ENCODE peak calls at places on chromosomes 11 and 22, in nine cellular contexts. One of them, this sample, is unnamed.
A peak's percentile ranks its signal among the peaks of the same experiment; 100 is the strongest.

GRCh38 chr11:45847908-45848316 is 637 bp downstream of the CRY2 start:
- DNase-seq in heart left ventricle: peak; percentile 65
- DNase-seq in stomach: peak; percentile 66
- DNase-seq in body of pancreas: peak; percentile 67
- DNase-seq in tibial nerve: no peak
- DNase-seq in prostate gland: peak; percentile 46
- DNase-seq in endothelial cell of umbilical vein: peak; percentile 68
- DNase-seq in spleen: peak; percentile 84
- DNase-seq in suprapubic skin: peak; percentile 88
- DNase-seq in this sample: no peak

GRCh38 chr22:39148727-39149535 is 3.5 kb downstream of the CBX7 start:
- DNase-seq in stomach: peak; percentile 47
- DNase-seq in body of pancreas: peak; percentile 65
- DNase-seq in heart left ventricle: peak; percentile 53
- DNase-seq in spleen: peak; percentile 88
- DNase-seq in endothelial cell of umbilical vein: peak; percentile 42
- DNase-seq in prostate gland: no peak
- DNase-seq in suprapubic skin: peak; percentile 70
- DNase-seq in tibial nerve: peak; percentile 80
- DNase-seq in this sample: peak; percentile 87

GRCh38 chr11:76224461-76225121 is 18.3 kb upstream of the WNT11 start:
- DNase-seq in tibial nerve: no peak
- DNase-seq in spleen: no peak
- DNase-seq in endothelial cell of umbilical vein: no peak
- DNase-seq in prostate gland: no peak
- DNase-seq in stomach: no peak
- DNase-seq in body of pancreas: no peak
- DNase-seq in heart left ventricle: no peak
- DNase-seq in suprapubic skin: no peak
- DNase-seq in this sample: no peak

GRCh38 chr11:47071871-47072270 is 104.8 kb downstream of the ARFGAP2 start:
- DNase-seq in suprapubic skin: no peak
- DNase-seq in body of pancreas: no peak
- DNase-seq in tibial nerve: peak; percentile 29
- DNase-seq in stomach: no peak
- DNase-seq in spleen: no peak
- DNase-seq in prostate gland: no peak
- DNase-seq in heart left ventricle: no peak
- DNase-seq in endothelial cell of umbilical vein: no peak
- DNase-seq in this sample: no peak

GRCh38 chr11:78022397-78023396 is at the start of gene KCTD14:
- DNase-seq in spleen: no peak
- DNase-seq in prostate gland: peak; percentile 37
- DNase-seq in endothelial cell of umbilical vein: no peak
- DNase-seq in heart left ventricle: peak; percentile 33
- DNase-seq in suprapubic skin: no peak
- DNase-seq in stomach: peak; percentile 75
- DNase-seq in body of pancreas: peak; percentile 82
- DNase-seq in tibial nerve: no peak
- DNase-seq in this sample: no peak

GRCh38 chr11:115653926-115654325 is 149.7 kb upstream of the CADM1 start:
- DNase-seq in tibial nerve: no peak
- DNase-seq in body of pancreas: no peak
- DNase-seq in stomach: no peak
- DNase-seq in heart left ventricle: peak; percentile 6
- DNase-seq in suprapubic skin: no peak
- DNase-seq in endothelial cell of umbilical vein: no peak
- DNase-seq in prostate gland: peak; percentile 88
- DNase-seq in spleen: no peak
- DNase-seq in this sample: no peak

GRCh38 chr11:24794064-24794463 is 297.2 kb downstream of the LUZP2 start:
- DNase-seq in stomach: no peak
- DNase-seq in heart left ventricle: no peak
- DNase-seq in tibial nerve: no peak
- DNase-seq in suprapubic skin: no peak
- DNase-seq in spleen: no peak
- DNase-seq in endothelial cell of umbilical vein: no peak
- DNase-seq in prostate gland: no peak
- DNase-seq in body of pancreas: no peak
- DNase-seq in this sample: no peak

GRCh38 chr11:19393119-19393518 is 152.4 kb upstream of the E2F8 start:
- DNase-seq in heart left ventricle: no peak
- DNase-seq in tibial nerve: no peak
- DNase-seq in prostate gland: no peak
- DNase-seq in stomach: no peak
- DNase-seq in suprapubic skin: no peak
- DNase-seq in endothelial cell of umbilical vein: no peak
- DNase-seq in spleen: no peak
- DNase-seq in body of pancreas: no peak
- DNase-seq in this sample: no peak

GRCh38 chr11:67119577-67120391 is 721 bp downstream of the KDM2A start:
- DNase-seq in body of pancreas: peak; percentile 18
- DNase-seq in tibial nerve: no peak
- DNase-seq in prostate gland: peak; percentile 17
- DNase-seq in suprapubic skin: peak; percentile 67
- DNase-seq in spleen: peak; percentile 84
- DNase-seq in endothelial cell of umbilical vein: peak; percentile 49
- DNase-seq in stomach: no peak
- DNase-seq in heart left ventricle: peak; percentile 33
- DNase-seq in this sample: no peak

GRCh38 chr11:37988031-37988430 is 1390.0 kb upstream of the RAG2 start:
- DNase-seq in body of pancreas: peak; percentile 3
- DNase-seq in heart left ventricle: no peak
- DNase-seq in suprapubic skin: no peak
- DNase-seq in endothelial cell of umbilical vein: peak; percentile 66
- DNase-seq in spleen: no peak
- DNase-seq in prostate gland: no peak
- DNase-seq in tibial nerve: no peak
- DNase-seq in stomach: no peak
- DNase-seq in this sample: no peak

GRCh38 chr22:43220625-43221380 is 33.9 kb upstream of the TTLL12 start:
- DNase-seq in spleen: no peak
- DNase-seq in tibial nerve: no peak
- DNase-seq in body of pancreas: no peak
- DNase-seq in prostate gland: no peak
- DNase-seq in endothelial cell of umbilical vein: no peak
- DNase-seq in heart left ventricle: no peak
- DNase-seq in stomach: no peak
- DNase-seq in suprapubic skin: no peak
- DNase-seq in this sample: no peak

GRCh38 chr11:42161886-42162285 is 702.4 kb upstream of the LRRC4C start:
- DNase-seq in tibial nerve: no peak
- DNase-seq in spleen: no peak
- DNase-seq in endothelial cell of umbilical vein: no peak
- DNase-seq in stomach: no peak
- DNase-seq in suprapubic skin: no peak
- DNase-seq in body of pancreas: no peak
- DNase-seq in heart left ventricle: no peak
- DNase-seq in prostate gland: no peak
- DNase-seq in this sample: no peak

GRCh38 chr11:5857590-5857989 is at the start of gene OR52E8:
- DNase-seq in spleen: no peak
- DNase-seq in endothelial cell of umbilical vein: no peak
- DNase-seq in tibial nerve: no peak
- DNase-seq in body of pancreas: no peak
- DNase-seq in suprapubic skin: no peak
- DNase-seq in heart left ventricle: no peak
- DNase-seq in prostate gland: no peak
- DNase-seq in stomach: no peak
- DNase-seq in this sample: no peak

GRCh38 chr11:9385288-9385902 is 943 bp downstream of the IPO7 start:
- DNase-seq in spleen: no peak
- DNase-seq in suprapubic skin: no peak
- DNase-seq in prostate gland: no peak
- DNase-seq in endothelial cell of umbilical vein: no peak
- DNase-seq in body of pancreas: peak; percentile 71
- DNase-seq in heart left ventricle: no peak
- DNase-seq in stomach: peak; percentile 59
- DNase-seq in tibial nerve: no peak
- DNase-seq in this sample: no peak

GRCh38 chr22:22870577-22871398 is 16.8 kb upstream of the IGLL5 start:
- DNase-seq in body of pancreas: no peak
- DNase-seq in endothelial cell of umbilical vein: no peak
- DNase-seq in prostate gland: no peak
- DNase-seq in tibial nerve: no peak
- DNase-seq in spleen: no peak
- DNase-seq in heart left ventricle: no peak
- DNase-seq in stomach: no peak
- DNase-seq in suprapubic skin: no peak
- DNase-seq in this sample: peak; percentile 28

GRCh38 chr11:67367014-67367835 is 6.2 kb downstream of the CLCF1 start:
- DNase-seq in stomach: no peak
- DNase-seq in suprapubic skin: no peak
- DNase-seq in endothelial cell of umbilical vein: no peak
- DNase-seq in prostate gland: no peak
- DNase-seq in body of pancreas: no peak
- DNase-seq in spleen: peak; percentile 85
- DNase-seq in tibial nerve: no peak
- DNase-seq in heart left ventricle: no peak
- DNase-seq in this sample: no peak

GRCh38 chr22:20853236-20853660 is 5.4 kb downstream of the PI4KA start:
- DNase-seq in prostate gland: no peak
- DNase-seq in suprapubic skin: no peak
- DNase-seq in stomach: no peak
- DNase-seq in tibial nerve: no peak
- DNase-seq in endothelial cell of umbilical vein: no peak
- DNase-seq in body of pancreas: no peak
- DNase-seq in heart left ventricle: no peak
- DNase-seq in spleen: no peak
- DNase-seq in this sample: no peak

GRCh38 chr11:68524681-68525080 is 64.1 kb downstream of the PPP6R3 start:
- DNase-seq in tibial nerve: no peak
- DNase-seq in prostate gland: no peak
- DNase-seq in endothelial cell of umbilical vein: peak; percentile 31
- DNase-seq in suprapubic skin: no peak
- DNase-seq in body of pancreas: no peak
- DNase-seq in spleen: no peak
- DNase-seq in stomach: no peak
- DNase-seq in heart left ventricle: no peak
- DNase-seq in this sample: no peak

GRCh38 chr22:20937031-20937793 is 20.0 kb downstream of the CRKL start:
- DNase-seq in suprapubic skin: peak; percentile 31
- DNase-seq in tibial nerve: no peak
- DNase-seq in prostate gland: no peak
- DNase-seq in stomach: peak; percentile 80
- DNase-seq in endothelial cell of umbilical vein: no peak
- DNase-seq in heart left ventricle: no peak
- DNase-seq in body of pancreas: peak; percentile 48
- DNase-seq in spleen: no peak
- DNase-seq in this sample: no peak

GRCh38 chr22:46769191-46769675 is 6.8 kb downstream of the TBC1D22A start:
- DNase-seq in spleen: peak; percentile 86
- DNase-seq in tibial nerve: no peak
- DNase-seq in heart left ventricle: no peak
- DNase-seq in endothelial cell of umbilical vein: no peak
- DNase-seq in suprapubic skin: peak; percentile 44
- DNase-seq in prostate gland: no peak
- DNase-seq in stomach: peak; percentile 58
- DNase-seq in body of pancreas: peak; percentile 41
- DNase-seq in this sample: no peak
- TF ChIP-seq POLR2A in spleen: no peak
- TF ChIP-seq POLR2A in tibial nerve: no peak
- TF ChIP-seq POLR2A in heart left ventricle: no peak
- TF ChIP-seq POLR2A in endothelial cell of umbilical vein: no peak
- TF ChIP-seq POLR2A in suprapubic skin: no peak
- TF ChIP-seq POLR2A in prostate gland: no peak
- TF ChIP-seq POLR2A in stomach: no peak
- TF ChIP-seq POLR2A in body of pancreas: no peak
- TF ChIP-seq POLR2A in this sample: no peak

GRCh38 chr11:117874253-117874909 is 2.1 kb downstream of the FXYD6 start:
- DNase-seq in suprapubic skin: no peak
- DNase-seq in stomach: no peak
- DNase-seq in spleen: no peak
- DNase-seq in prostate gland: no peak
- DNase-seq in heart left ventricle: no peak
- DNase-seq in endothelial cell of umbilical vein: no peak
- DNase-seq in tibial nerve: no peak
- DNase-seq in body of pancreas: no peak
- DNase-seq in this sample: peak; percentile 86
- H3K4me3 ChIP-seq in suprapubic skin: peak overlapping the region; percentile 16
- H3K4me3 ChIP-seq in stomach: peak overlapping the region; percentile 60
- H3K4me3 ChIP-seq in spleen: peak overlapping the region; percentile 73
- H3K4me3 ChIP-seq in prostate gland: no peak overlapping the region
- H3K4me3 ChIP-seq in heart left ventricle: no peak overlapping the region
- H3K4me3 ChIP-seq in endothelial cell of umbilical vein: no peak overlapping the region
- H3K4me3 ChIP-seq in tibial nerve: peak overlapping the region; percentile 4
- H3K4me3 ChIP-seq in body of pancreas: no peak overlapping the region
- H3K4me3 ChIP-seq in this sample: peak overlapping the region; percentile 58

GRCh38 chr11:17314232-17314547 is 37.4 kb upstream of the NCR3LG1 start:
- DNase-seq in stomach: no peak
- DNase-seq in suprapubic skin: no peak
- DNase-seq in body of pancreas: no peak
- DNase-seq in spleen: no peak
- DNase-seq in heart left ventricle: no peak
- DNase-seq in prostate gland: no peak
- DNase-seq in endothelial cell of umbilical vein: peak; percentile 49
- DNase-seq in tibial nerve: no peak
- DNase-seq in this sample: no peak

GRCh38 chr11:17313349-17314231 is 37.1 kb downstream of the NUCB2 start:
- DNase-seq in stomach: no peak
- DNase-seq in heart left ventricle: no peak
- DNase-seq in prostate gland: no peak
- DNase-seq in tibial nerve: no peak
- DNase-seq in suprapubic skin: no peak
- DNase-seq in body of pancreas: no peak
- DNase-seq in endothelial cell of umbilical vein: no peak
- DNase-seq in spleen: no peak
- DNase-seq in this sample: no peak

DNA sequence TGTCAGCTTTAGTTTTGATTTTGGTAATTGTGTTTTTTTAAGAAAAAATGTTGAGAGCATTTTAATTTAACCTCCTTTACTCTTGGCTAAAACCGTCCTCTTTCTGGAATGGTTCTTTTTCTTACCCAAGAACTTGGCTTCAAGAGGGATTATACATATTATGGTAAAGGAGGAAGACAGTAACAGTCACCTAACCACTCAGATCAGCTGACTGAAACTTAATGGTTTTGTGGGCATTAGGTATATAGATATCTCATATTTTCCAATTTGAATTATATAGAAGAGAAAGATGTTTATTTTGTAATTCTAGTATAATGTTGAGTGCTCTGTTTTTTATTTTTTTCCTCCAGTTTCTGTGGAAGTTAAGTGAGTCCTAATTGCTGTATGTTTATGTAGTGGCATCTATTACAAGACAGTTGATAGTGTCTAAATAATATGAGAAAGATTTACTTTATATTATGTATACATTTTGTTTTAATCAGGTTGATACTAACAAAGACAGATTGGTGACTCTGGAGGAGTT is 36.6 kb upstream of the NCR3LG1 start:
- DNase-seq in heart left ventricle: no peak
- DNase-seq in suprapubic skin: no peak
- DNase-seq in tibial nerve: no peak
- DNase-seq in prostate gland: no peak
- DNase-seq in endothelial cell of umbilical vein: no peak
- DNase-seq in spleen: no peak
- DNase-seq in body of pancreas: no peak
- DNase-seq in stomach: no peak
- DNase-seq in this sample: no peak
- H3K36me3 ChIP-seq in heart left ventricle: peaks cover 99% of the 10 kb centered on the region
- H3K36me3 ChIP-seq in suprapubic skin: peaks cover 33% of the 10 kb centered on the region
- H3K36me3 ChIP-seq in tibial nerve: no peaks in the 10 kb centered on the region
- H3K36me3 ChIP-seq in prostate gland: no peaks in the 10 kb centered on the region
- H3K36me3 ChIP-seq in endothelial cell of umbilical vein: peaks cover 4% of the 10 kb centered on the region
- H3K36me3 ChIP-seq in spleen: peaks cover 43% of the 10 kb centered on the region
- H3K36me3 ChIP-seq in body of pancreas: peaks cover under 1% of the 10 kb centered on the region
- H3K36me3 ChIP-seq in stomach: peaks cover 72% of the 10 kb centered on the region
- H3K36me3 ChIP-seq in this sample: no peaks in the 10 kb centered on the region

GRCh38 chr22:45309422-45310227 is at the start of gene FAM118A:
- DNase-seq in endothelial cell of umbilical vein: peak; percentile 91
- DNase-seq in body of pancreas: peak; percentile 92
- DNase-seq in spleen: peak; percentile 98
- DNase-seq in suprapubic skin: peak; percentile 95
- DNase-seq in prostate gland: peak; percentile 94
- DNase-seq in tibial nerve: peak; percentile 91
- DNase-seq in heart left ventricle: peak; percentile 92
- DNase-seq in stomach: peak; percentile 95
- DNase-seq in this sample: no peak
- TF ChIP-seq POLR2A in endothelial cell of umbilical vein: peak; percentile 64
- TF ChIP-seq POLR2A in body of pancreas: peak; percentile 83
- TF ChIP-seq POLR2A in spleen: peak; percentile 37
- TF ChIP-seq POLR2A in suprapubic skin: peak; percentile 36
- TF ChIP-seq POLR2A in prostate gland: peak; percentile 89
- TF ChIP-seq POLR2A in tibial nerve: no peak
- TF ChIP-seq POLR2A in heart left ventricle: no peak
- TF ChIP-seq POLR2A in stomach: no peak
- TF ChIP-seq POLR2A in this sample: no peak